ENCODE peak calls at places on chromosomes 6 and 20, in ten cellular contexts. N is adrenal gland; Z is PC-9; S is effector memory CD4-positive, alpha-beta T cell; M is H9; F is A549; E is tibial artery; J is left ventricle myocardium inferior; L is tibial nerve; Q is cardiac muscle cell. W is an unnamed sample.

GRCh38 chr6:21597706-21598273 is 4.2 kb downstream of the SOX4 start:
- DNase-seq in N (no peak), Z (no peak), S (no peak), M (no peak), F (no peak), E (no peak), J (no peak), L (no peak), Q (peak; percentile 44), W (no peak)

GRCh38 chr6:13431059-13431656 is 56.2 kb downstream of the GFOD1 start:
- DNase-seq in N (no peak), Z (no peak), S (no peak), M (no peak), F (no peak), E (no peak), J (no peak), L (no peak), Q (no peak), W (no peak)

GRCh38 chr6:147003186-147003585 is 201.0 kb upstream of the STXBP5 start:
- DNase-seq in N (no peak), Z (no peak), S (no peak), M (no peak), F (no peak), E (no peak), J (no peak), L (no peak), Q (no peak), W (no peak)

GRCh38 chr6:116111552-116112528 is 11.2 kb downstream of the NT5DC1 start:
- DNase-seq in N (no peak), Z (peak; percentile 28), S (no peak), M (peak; percentile 63), F (peak; percentile 49), E (no peak), J (no peak), L (peak; percentile 16), Q (peak; percentile 60), W (no peak)

GRCh38 chr6:127053032-127053908 is 65.2 kb upstream of the RSPO3 start:
- DNase-seq in N (no peak), Z (no peak), S (no peak), M (no peak), F (no peak), E (no peak), J (no peak), L (no peak), Q (no peak), W (no peak)

GRCh38 chr6:136244061-136244616 is 6.0 kb downstream of the MTFR2 start:
- DNase-seq in N (no peak), Z (no peak), S (no peak), M (no peak), F (no peak), E (no peak), J (no peak), L (no peak), Q (no peak), W (no peak)

GRCh38 chr6:71496018-71496800 is 207.6 kb downstream of the OGFRL1 start:
- DNase-seq in N (no peak), Z (no peak), S (no peak), M (no peak), F (no peak), E (no peak), J (no peak), L (no peak), Q (no peak), W (no peak)

GRCh38 chr6:27791182-27791939 is 120.8 kb downstream of the OR2B2 start:
- DNase-seq in N (peak; percentile 61), Z (peak; percentile 62), S (no peak), M (peak; percentile 70), F (peak; percentile 86), E (peak; percentile 67), J (peak; percentile 45), L (peak; percentile 76), Q (peak; percentile 10), W (peak; percentile 27)

DNA sequence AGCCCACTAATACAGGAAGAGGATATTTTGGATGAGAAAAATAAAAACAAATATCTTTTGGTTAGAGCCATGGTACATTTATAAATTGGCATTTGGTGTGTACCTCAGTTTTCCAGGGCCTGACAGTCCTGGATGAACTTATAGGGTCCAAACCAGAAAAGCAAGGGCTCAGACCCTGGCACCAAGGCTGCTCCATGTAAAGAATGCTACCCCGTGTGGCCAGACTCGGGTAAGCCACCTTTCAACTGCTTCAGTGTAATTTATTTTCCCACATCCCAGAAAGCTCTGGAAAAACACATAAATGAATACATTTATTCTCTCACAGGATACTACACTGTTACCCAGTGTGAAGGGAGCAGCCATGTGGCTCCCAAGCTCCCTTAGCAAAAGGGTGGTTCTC is 13.9 kb downstream of the MRPL14 start:
- DNase-seq in N (no peak), Z (no peak), S (no peak), M (no peak), F (no peak), E (no peak), J (no peak), L (no peak), Q (no peak), W (no peak)
- H3K27ac ChIP-seq in N (no peak overlapping the region), Z (no peak overlapping the region), S (no peak overlapping the region), M (no peak overlapping the region), F (no peak overlapping the region), E (no peak overlapping the region), J (no peak overlapping the region), L (no peak overlapping the region), Q (no peak overlapping the region), W (peak overlapping the region; percentile 98)

GRCh38 chr6:169165031-169165430 is 88.6 kb downstream of the THBS2 start:
- DNase-seq in N (no peak), Z (no peak), S (no peak), M (peak; percentile 4), F (no peak), E (no peak), J (no peak), L (no peak), Q (no peak), W (no peak)

GRCh38 chr6:169162968-169163903 is 90.4 kb downstream of the THBS2 start:
- DNase-seq in N (peak; percentile 86), Z (peak; percentile 10), S (no peak), M (peak; percentile 16), F (peak; percentile 66), E (peak; percentile 78), J (no peak), L (peak; percentile 52), Q (no peak), W (peak; percentile 94)

GRCh38 chr6:169162249-169162967 is 91.2 kb downstream of the THBS2 start:
- DNase-seq in N (no peak), Z (no peak), S (no peak), M (no peak), F (no peak), E (no peak), J (no peak), L (no peak), Q (no peak), W (no peak)

GRCh38 chr6:169165561-169166300 is 87.9 kb downstream of the THBS2 start:
- DNase-seq in N (no peak), Z (no peak), S (no peak), M (peak; percentile 16), F (no peak), E (no peak), J (no peak), L (no peak), Q (no peak), W (no peak)

DNA sequence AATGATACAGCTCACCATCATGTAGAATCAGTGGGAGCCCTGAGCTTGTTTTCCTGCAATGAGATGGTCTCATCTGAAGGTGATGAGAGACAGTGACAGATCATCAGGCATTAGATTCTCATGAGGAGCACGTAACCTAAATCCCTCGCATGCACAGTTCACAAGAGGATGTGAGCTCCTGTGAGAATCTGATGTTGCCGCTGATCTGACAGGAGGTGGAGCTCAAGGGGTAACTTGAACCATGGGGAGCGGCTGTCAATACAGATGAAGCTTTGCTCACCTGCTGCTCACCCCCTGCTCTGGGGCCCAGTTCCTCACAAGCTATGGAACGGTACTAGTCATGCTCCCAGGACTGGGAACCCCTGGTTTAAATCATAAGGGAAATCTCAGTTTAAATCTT is 89.2 kb downstream of the THBS2 start:
- DNase-seq in N (no peak), Z (no peak), S (no peak), M (peak; percentile 7), F (no peak), E (no peak), J (no peak), L (no peak), Q (no peak), W (no peak)
- H3K27ac ChIP-seq in N (no peak overlapping the region), Z (no peak overlapping the region), S (no peak overlapping the region), M (no peak overlapping the region), F (no peak overlapping the region), E (peak overlapping the region; percentile 83), J (no peak overlapping the region), L (no peak overlapping the region), Q (no peak overlapping the region), W (no peak overlapping the region)

DNA sequence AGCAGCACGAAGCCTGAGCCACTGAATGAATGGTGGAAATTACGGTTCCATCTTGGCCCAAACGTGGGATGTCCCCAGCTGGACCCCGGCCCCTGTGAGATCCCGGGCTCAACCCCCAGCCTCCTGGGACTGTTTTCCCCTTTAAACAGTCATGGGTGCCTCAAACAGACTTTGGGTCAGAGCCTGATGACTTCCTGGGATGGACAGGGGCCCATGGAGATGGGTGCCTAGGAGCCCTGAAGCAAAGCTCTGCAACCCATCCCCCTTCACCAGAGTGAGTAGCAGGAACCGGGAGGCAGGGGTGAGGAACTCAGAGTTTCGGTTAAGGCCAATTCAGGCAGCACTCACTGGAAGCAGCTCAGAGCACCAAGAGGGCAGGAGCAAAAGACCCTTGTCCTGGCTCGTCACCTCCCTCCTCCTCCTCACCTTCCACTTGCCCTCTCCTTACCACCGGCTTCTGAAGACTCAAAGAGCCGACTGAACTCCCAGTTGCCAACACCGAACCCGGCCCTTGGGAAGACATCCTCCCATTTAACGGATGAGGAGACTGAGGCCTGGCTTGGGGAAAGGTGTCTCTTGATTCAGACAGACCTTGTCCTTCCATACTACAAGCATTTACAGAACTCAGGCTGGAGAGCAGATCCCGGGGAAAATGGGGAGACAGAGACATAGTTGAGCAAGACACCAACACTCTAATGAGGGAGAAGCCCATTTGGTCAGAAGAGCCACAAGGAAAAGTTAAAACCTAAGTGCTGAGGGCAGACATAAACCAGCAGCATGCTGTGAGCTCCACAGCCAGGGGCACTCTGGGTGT is 14.9 kb upstream of the TLDC2 start:
- DNase-seq in N (no peak), Z (no peak), S (no peak), M (no peak), F (no peak), E (no peak), J (no peak), L (no peak), Q (no peak), W (no peak)
- H3K27ac ChIP-seq in N (peak overlapping the region; percentile 79), Z (no peak overlapping the region), S (no peak overlapping the region), M (no peak overlapping the region), F (peak overlapping the region; percentile 79), E (peak overlapping the region; percentile 90), J (peak overlapping the region; percentile 95), L (peak overlapping the region; percentile 87), Q (no peak overlapping the region), W (no peak overlapping the region)

GRCh38 chr6:145735356-145736165 is at the start of gene EPM2A:
- DNase-seq in N (peak; percentile 88), Z (peak; percentile 82), S (peak; percentile 15), M (peak; percentile 81), F (peak; percentile 79), E (peak; percentile 84), J (peak; percentile 88), L (peak; percentile 58), Q (peak; percentile 93), W (no peak)

GRCh38 chr6:145734486-145735355 is 599 bp downstream of the EPM2A start:
- DNase-seq in N (peak; percentile 91), Z (peak; percentile 88), S (peak; percentile 29), M (peak; percentile 93), F (peak; percentile 91), E (peak; percentile 87), J (peak; percentile 92), L (peak; percentile 76), Q (peak; percentile 94), W (no peak)

GRCh38 chr6:145732788-145733187 is 2.5 kb downstream of the EPM2A start:
- DNase-seq in N (no peak), Z (no peak), S (no peak), M (no peak), F (no peak), E (no peak), J (no peak), L (no peak), Q (no peak), W (no peak)

GRCh38 chr6:145733207-145733606 is 2.1 kb downstream of the EPM2A start:
- DNase-seq in N (no peak), Z (no peak), S (no peak), M (no peak), F (no peak), E (no peak), J (no peak), L (no peak), Q (no peak), W (no peak)

GRCh38 chr6:145733770-145734169 is 1.6 kb downstream of the EPM2A start:
- DNase-seq in N (no peak), Z (no peak), S (no peak), M (no peak), F (no peak), E (no peak), J (no peak), L (no peak), Q (no peak), W (no peak)
- H3K27ac ChIP-seq in N (no peak overlapping the region), Z (no peak overlapping the region), S (no peak overlapping the region), M (no peak overlapping the region), F (peak overlapping the region; percentile 91), E (peak overlapping the region; percentile 98), J (peak overlapping the region; percentile 99), L (no peak overlapping the region), Q (peak overlapping the region; percentile 89), W (no peak overlapping the region)

W was measured in epithelial cell of prostate.